ENCODE peak calls at places on chromosome 3, in seven cellular contexts. One of them, this sample, is unnamed.

GRCh38 chr3:101690972-101691371 is 4.5 kb upstream of the RPL24 start:
- DNase-seq in CD8-positive, alpha-beta memory T cell: no peak
- DNase-seq in fibroblast of lung: no peak
- DNase-seq in thoracic aorta: no peak
- DNase-seq in naive thymus-derived CD4-positive, alpha-beta T cell: no peak
- DNase-seq in CD8-positive, alpha-beta T cell: no peak
- DNase-seq in psoas muscle: no peak
- DNase-seq in this sample: no peak

GRCh38 chr3:107753494-107753893 is 230.7 kb downstream of the BBX start:
- DNase-seq in psoas muscle: no peak
- DNase-seq in CD8-positive, alpha-beta T cell: no peak
- DNase-seq in thoracic aorta: no peak
- DNase-seq in CD8-positive, alpha-beta memory T cell: no peak
- DNase-seq in naive thymus-derived CD4-positive, alpha-beta T cell: no peak
- DNase-seq in fibroblast of lung: peak; percentile 29
- DNase-seq in this sample: peak; percentile 23

GRCh38 chr3:69460034-69460433 is 74.1 kb upstream of the FRMD4B start:
- DNase-seq in CD8-positive, alpha-beta memory T cell: no peak
- DNase-seq in thoracic aorta: no peak
- DNase-seq in fibroblast of lung: no peak
- DNase-seq in psoas muscle: no peak
- DNase-seq in CD8-positive, alpha-beta T cell: no peak
- DNase-seq in naive thymus-derived CD4-positive, alpha-beta T cell: no peak
- DNase-seq in this sample: no peak

GRCh38 chr3:125207507-125207906 is 5.0 kb downstream of the SLC12A8 start:
- DNase-seq in thoracic aorta: no peak
- DNase-seq in psoas muscle: no peak
- DNase-seq in naive thymus-derived CD4-positive, alpha-beta T cell: no peak
- DNase-seq in CD8-positive, alpha-beta T cell: no peak
- DNase-seq in fibroblast of lung: no peak
- DNase-seq in CD8-positive, alpha-beta memory T cell: no peak
- DNase-seq in this sample: peak; percentile 49

GRCh38 chr3:45644063-45644462 is 45.1 kb upstream of the SACM1L start:
- DNase-seq in fibroblast of lung: peak; percentile 87
- DNase-seq in thoracic aorta: no peak
- DNase-seq in naive thymus-derived CD4-positive, alpha-beta T cell: no peak
- DNase-seq in CD8-positive, alpha-beta memory T cell: no peak
- DNase-seq in psoas muscle: no peak
- DNase-seq in CD8-positive, alpha-beta T cell: no peak
- DNase-seq in this sample: no peak

GRCh38 chr3:133799794-133800585 is 5.6 kb upstream of the SRPRB start:
- DNase-seq in CD8-positive, alpha-beta memory T cell: no peak
- DNase-seq in psoas muscle: no peak
- DNase-seq in CD8-positive, alpha-beta T cell: no peak
- DNase-seq in naive thymus-derived CD4-positive, alpha-beta T cell: no peak
- DNase-seq in fibroblast of lung: no peak
- DNase-seq in thoracic aorta: no peak
- DNase-seq in this sample: no peak

GRCh38 chr3:33911525-33912322 is 113.3 kb downstream of the PDCD6IP start:
- DNase-seq in naive thymus-derived CD4-positive, alpha-beta T cell: no peak
- DNase-seq in fibroblast of lung: peak; percentile 12
- DNase-seq in thoracic aorta: no peak
- DNase-seq in CD8-positive, alpha-beta T cell: no peak
- DNase-seq in CD8-positive, alpha-beta memory T cell: no peak
- DNase-seq in psoas muscle: no peak
- DNase-seq in this sample: no peak

GRCh38 chr3:37907906-37908305 is 46.2 kb downstream of the CTDSPL start:
- DNase-seq in CD8-positive, alpha-beta T cell: no peak
- DNase-seq in naive thymus-derived CD4-positive, alpha-beta T cell: no peak
- DNase-seq in fibroblast of lung: no peak
- DNase-seq in psoas muscle: no peak
- DNase-seq in thoracic aorta: no peak
- DNase-seq in CD8-positive, alpha-beta memory T cell: no peak
- DNase-seq in this sample: no peak

GRCh38 chr3:183497313-183497712 is 58.2 kb downstream of the KLHL6 start:
- DNase-seq in fibroblast of lung: no peak
- DNase-seq in thoracic aorta: no peak
- DNase-seq in naive thymus-derived CD4-positive, alpha-beta T cell: no peak
- DNase-seq in CD8-positive, alpha-beta memory T cell: no peak
- DNase-seq in psoas muscle: no peak
- DNase-seq in CD8-positive, alpha-beta T cell: no peak
- DNase-seq in this sample: no peak

GRCh38 chr3:4533489-4534443 is 40.6 kb downstream of the ITPR1 start:
- DNase-seq in CD8-positive, alpha-beta memory T cell: no peak
- DNase-seq in CD8-positive, alpha-beta T cell: no peak
- DNase-seq in naive thymus-derived CD4-positive, alpha-beta T cell: no peak
- DNase-seq in fibroblast of lung: peak; percentile 31
- DNase-seq in thoracic aorta: peak; percentile 22
- DNase-seq in psoas muscle: no peak
- DNase-seq in this sample: no peak

GRCh38 chr3:10676905-10677304 is 139.1 kb upstream of the SLC6A11 start:
- DNase-seq in CD8-positive, alpha-beta memory T cell: no peak
- DNase-seq in psoas muscle: no peak
- DNase-seq in CD8-positive, alpha-beta T cell: no peak
- DNase-seq in fibroblast of lung: no peak
- DNase-seq in naive thymus-derived CD4-positive, alpha-beta T cell: no peak
- DNase-seq in thoracic aorta: no peak
- DNase-seq in this sample: no peak

GRCh38 chr3:32480596-32480995 is 22.1 kb downstream of the CMTM6 start:
- DNase-seq in thoracic aorta: no peak
- DNase-seq in naive thymus-derived CD4-positive, alpha-beta T cell: no peak
- DNase-seq in CD8-positive, alpha-beta T cell: no peak
- DNase-seq in psoas muscle: no peak
- DNase-seq in CD8-positive, alpha-beta memory T cell: no peak
- DNase-seq in fibroblast of lung: peak; percentile 61
- DNase-seq in this sample: no peak

GRCh38 chr3:37221407-37221806 is 47.0 kb upstream of the LRRFIP2 start:
- DNase-seq in thoracic aorta: no peak
- DNase-seq in CD8-positive, alpha-beta memory T cell: no peak
- DNase-seq in psoas muscle: no peak
- DNase-seq in CD8-positive, alpha-beta T cell: no peak
- DNase-seq in fibroblast of lung: peak; percentile 51
- DNase-seq in naive thymus-derived CD4-positive, alpha-beta T cell: no peak
- DNase-seq in this sample: no peak

GRCh38 chr3:132448211-132448961 is 31.1 kb downstream of the DNAJC13 start:
- DNase-seq in CD8-positive, alpha-beta memory T cell: no peak
- DNase-seq in CD8-positive, alpha-beta T cell: no peak
- DNase-seq in psoas muscle: no peak
- DNase-seq in fibroblast of lung: peak; percentile 77
- DNase-seq in thoracic aorta: peak; percentile 34
- DNase-seq in naive thymus-derived CD4-positive, alpha-beta T cell: no peak
- DNase-seq in this sample: no peak

GRCh38 chr3:99783009-99783573 is 34.6 kb upstream of the CMSS1 start:
- DNase-seq in thoracic aorta: no peak
- DNase-seq in CD8-positive, alpha-beta memory T cell: no peak
- DNase-seq in fibroblast of lung: peak; percentile 94
- DNase-seq in CD8-positive, alpha-beta T cell: no peak
- DNase-seq in psoas muscle: no peak
- DNase-seq in naive thymus-derived CD4-positive, alpha-beta T cell: no peak
- DNase-seq in this sample: no peak

GRCh38 chr3:181103605-181104004 is 114.1 kb upstream of the DNAJC19 start:
- DNase-seq in fibroblast of lung: peak; percentile 0
- DNase-seq in psoas muscle: no peak
- DNase-seq in CD8-positive, alpha-beta T cell: no peak
- DNase-seq in naive thymus-derived CD4-positive, alpha-beta T cell: no peak
- DNase-seq in CD8-positive, alpha-beta memory T cell: no peak
- DNase-seq in thoracic aorta: no peak
- DNase-seq in this sample: no peak

GRCh38 chr3:149848238-149848637 is 35.2 kb downstream of the RNF13 start:
- DNase-seq in thoracic aorta: no peak
- DNase-seq in CD8-positive, alpha-beta T cell: no peak
- DNase-seq in psoas muscle: no peak
- DNase-seq in naive thymus-derived CD4-positive, alpha-beta T cell: no peak
- DNase-seq in fibroblast of lung: no peak
- DNase-seq in CD8-positive, alpha-beta memory T cell: no peak
- DNase-seq in this sample: no peak

GRCh38 chr3:38165722-38166387 is 518 bp downstream of the OXSR1 start:
- DNase-seq in fibroblast of lung: no peak
- DNase-seq in psoas muscle: no peak
- DNase-seq in CD8-positive, alpha-beta T cell: no peak
- DNase-seq in naive thymus-derived CD4-positive, alpha-beta T cell: no peak
- DNase-seq in thoracic aorta: no peak
- DNase-seq in CD8-positive, alpha-beta memory T cell: no peak
- DNase-seq in this sample: no peak

GRCh38 chr3:184347321-184348056 is 10.1 kb downstream of the FAM131A start:
- DNase-seq in CD8-positive, alpha-beta T cell: no peak
- DNase-seq in psoas muscle: no peak
- DNase-seq in CD8-positive, alpha-beta memory T cell: no peak
- DNase-seq in fibroblast of lung: peak; percentile 54
- DNase-seq in thoracic aorta: no peak
- DNase-seq in naive thymus-derived CD4-positive, alpha-beta T cell: no peak
- DNase-seq in this sample: no peak

GRCh38 chr3:32643354-32643753 is 41.6 kb upstream of the CNOT10 start:
- DNase-seq in naive thymus-derived CD4-positive, alpha-beta T cell: no peak
- DNase-seq in CD8-positive, alpha-beta memory T cell: no peak
- DNase-seq in CD8-positive, alpha-beta T cell: no peak
- DNase-seq in fibroblast of lung: no peak
- DNase-seq in psoas muscle: no peak
- DNase-seq in thoracic aorta: no peak
- DNase-seq in this sample: no peak

GRCh38 chr3:185929192-185930151 is 8.3 kb downstream of the TRA2B start:
- DNase-seq in fibroblast of lung: no peak
- DNase-seq in thoracic aorta: no peak
- DNase-seq in CD8-positive, alpha-beta T cell: no peak
- DNase-seq in naive thymus-derived CD4-positive, alpha-beta T cell: no peak
- DNase-seq in psoas muscle: no peak
- DNase-seq in CD8-positive, alpha-beta memory T cell: no peak
- DNase-seq in this sample: no peak

GRCh38 chr3:46660003-46660402 is 33.5 kb downstream of the ALS2CL start:
- DNase-seq in psoas muscle: no peak
- DNase-seq in CD8-positive, alpha-beta memory T cell: no peak
- DNase-seq in CD8-positive, alpha-beta T cell: no peak
- DNase-seq in naive thymus-derived CD4-positive, alpha-beta T cell: no peak
- DNase-seq in thoracic aorta: no peak
- DNase-seq in fibroblast of lung: no peak
- DNase-seq in this sample: no peak

GRCh38 chr3:113250566-113250965 is 39.2 kb downstream of the BOC start:
- DNase-seq in fibroblast of lung: no peak
- DNase-seq in naive thymus-derived CD4-positive, alpha-beta T cell: no peak
- DNase-seq in CD8-positive, alpha-beta T cell: no peak
- DNase-seq in thoracic aorta: no peak
- DNase-seq in CD8-positive, alpha-beta memory T cell: no peak
- DNase-seq in psoas muscle: no peak
- DNase-seq in this sample: no peak

GRCh38 chr3:148879256-148879655 is 14.2 kb downstream of the CPA3 start:
- DNase-seq in fibroblast of lung: no peak
- DNase-seq in thoracic aorta: no peak
- DNase-seq in CD8-positive, alpha-beta memory T cell: no peak
- DNase-seq in naive thymus-derived CD4-positive, alpha-beta T cell: no peak
- DNase-seq in psoas muscle: no peak
- DNase-seq in CD8-positive, alpha-beta T cell: no peak
- DNase-seq in this sample: no peak

GRCh38 chr3:160869825-160870224 is 113.8 kb downstream of the PPM1L start:
- DNase-seq in CD8-positive, alpha-beta memory T cell: no peak
- DNase-seq in naive thymus-derived CD4-positive, alpha-beta T cell: no peak
- DNase-seq in fibroblast of lung: no peak
- DNase-seq in CD8-positive, alpha-beta T cell: no peak
- DNase-seq in thoracic aorta: no peak
- DNase-seq in psoas muscle: peak; percentile 75
- DNase-seq in this sample: no peak

GRCh38 chr3:194404365-194405140 is 5.5 kb upstream of the GP5 start:
- DNase-seq in thoracic aorta: no peak
- DNase-seq in CD8-positive, alpha-beta T cell: no peak
- DNase-seq in psoas muscle: no peak
- DNase-seq in CD8-positive, alpha-beta memory T cell: peak; percentile 62
- DNase-seq in naive thymus-derived CD4-positive, alpha-beta T cell: no peak
- DNase-seq in fibroblast of lung: peak; percentile 67
- DNase-seq in this sample: no peak

GRCh38 chr3:157447026-157447694 is 10.5 kb downstream of the PTX3 start:
- DNase-seq in fibroblast of lung: peak; percentile 81
- DNase-seq in CD8-positive, alpha-beta T cell: no peak
- DNase-seq in CD8-positive, alpha-beta memory T cell: no peak
- DNase-seq in naive thymus-derived CD4-positive, alpha-beta T cell: no peak
- DNase-seq in psoas muscle: no peak
- DNase-seq in thoracic aorta: no peak
- DNase-seq in this sample: no peak

GRCh38 chr3:129353589-129353941 is 74.9 kb downstream of the EFCAB12 start:
- DNase-seq in thoracic aorta: no peak
- DNase-seq in psoas muscle: no peak
- DNase-seq in CD8-positive, alpha-beta memory T cell: no peak
- DNase-seq in fibroblast of lung: no peak
- DNase-seq in naive thymus-derived CD4-positive, alpha-beta T cell: no peak
- DNase-seq in CD8-positive, alpha-beta T cell: no peak
- DNase-seq in this sample: no peak

GRCh38 chr3:151538706-151539403 is 78.0 kb upstream of the IGSF10 start:
- DNase-seq in fibroblast of lung: peak; percentile 64
- DNase-seq in naive thymus-derived CD4-positive, alpha-beta T cell: no peak
- DNase-seq in CD8-positive, alpha-beta T cell: no peak
- DNase-seq in thoracic aorta: no peak
- DNase-seq in CD8-positive, alpha-beta memory T cell: no peak
- DNase-seq in psoas muscle: no peak
- DNase-seq in this sample: peak; percentile 4

DNA sequence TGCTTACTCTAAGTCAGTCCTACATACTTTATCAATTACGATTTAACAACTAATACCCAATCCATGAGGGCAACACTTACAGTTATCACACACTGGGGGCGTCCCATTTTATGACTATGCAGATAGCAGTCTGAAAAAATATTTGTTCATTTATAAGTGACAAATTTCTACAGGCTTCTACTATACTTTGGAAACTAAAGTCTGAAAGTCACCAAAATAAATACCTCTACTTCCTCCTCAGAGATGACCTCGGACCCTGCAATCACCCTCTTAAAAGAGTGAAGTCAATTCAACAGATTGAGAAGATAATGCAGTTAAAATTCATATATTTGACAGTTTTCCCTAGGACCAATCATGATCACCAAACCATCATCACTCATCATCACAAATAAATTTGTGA is 76.6 kb downstream of the GSK3B start:
- DNase-seq in thoracic aorta: no peak
- DNase-seq in CD8-positive, alpha-beta memory T cell: no peak
- DNase-seq in CD8-positive, alpha-beta T cell: no peak
- DNase-seq in psoas muscle: no peak
- DNase-seq in naive thymus-derived CD4-positive, alpha-beta T cell: no peak
- DNase-seq in fibroblast of lung: no peak
- DNase-seq in this sample: no peak
- H3K27ac ChIP-seq in thoracic aorta: no peak overlapping the region
- H3K27ac ChIP-seq in CD8-positive, alpha-beta memory T cell: no peak overlapping the region
- H3K27ac ChIP-seq in CD8-positive, alpha-beta T cell: no peak overlapping the region
- H3K27ac ChIP-seq in psoas muscle: no peak overlapping the region
- H3K27ac ChIP-seq in naive thymus-derived CD4-positive, alpha-beta T cell: no peak overlapping the region
- H3K27ac ChIP-seq in fibroblast of lung: no peak overlapping the region
- H3K27ac ChIP-seq in this sample: no peak overlapping the region

GRCh38 chr3:43769097-43769470 is 78.3 kb downstream of the ABHD5 start:
- DNase-seq in thoracic aorta: no peak
- DNase-seq in CD8-positive, alpha-beta memory T cell: no peak
- DNase-seq in CD8-positive, alpha-beta T cell: no peak
- DNase-seq in psoas muscle: no peak
- DNase-seq in fibroblast of lung: no peak
- DNase-seq in naive thymus-derived CD4-positive, alpha-beta T cell: no peak
- DNase-seq in this sample: no peak
- H3K27ac ChIP-seq in thoracic aorta: peak overlapping the region; percentile 90
- H3K27ac ChIP-seq in CD8-positive, alpha-beta memory T cell: no peak overlapping the region
- H3K27ac ChIP-seq in CD8-positive, alpha-beta T cell: no peak overlapping the region
- H3K27ac ChIP-seq in psoas muscle: no peak overlapping the region
- H3K27ac ChIP-seq in fibroblast of lung: peak overlapping the region; percentile 37
- H3K27ac ChIP-seq in naive thymus-derived CD4-positive, alpha-beta T cell: no peak overlapping the region
- H3K27ac ChIP-seq in this sample: no peak overlapping the region

GRCh38 chr3:169348981-169349942 is 314.2 kb downstream of the MECOM start:
- DNase-seq in naive thymus-derived CD4-positive, alpha-beta T cell: no peak
- DNase-seq in fibroblast of lung: peak; percentile 9
- DNase-seq in thoracic aorta: no peak
- DNase-seq in CD8-positive, alpha-beta memory T cell: no peak
- DNase-seq in psoas muscle: no peak
- DNase-seq in CD8-positive, alpha-beta T cell: no peak
- DNase-seq in this sample: no peak
- H3K27ac ChIP-seq in naive thymus-derived CD4-positive, alpha-beta T cell: no peak overlapping the region
- H3K27ac ChIP-seq in fibroblast of lung: no peak overlapping the region
- H3K27ac ChIP-seq in thoracic aorta: no peak overlapping the region
- H3K27ac ChIP-seq in CD8-positive, alpha-beta memory T cell: no peak overlapping the region
- H3K27ac ChIP-seq in psoas muscle: no peak overlapping the region
- H3K27ac ChIP-seq in CD8-positive, alpha-beta T cell: no peak overlapping the region
- H3K27ac ChIP-seq in this sample: no peak overlapping the region

GRCh38 chr3:31370681-31371080 is 162.0 kb upstream of the STT3B start:
- DNase-seq in psoas muscle: no peak
- DNase-seq in CD8-positive, alpha-beta T cell: no peak
- DNase-seq in CD8-positive, alpha-beta memory T cell: no peak
- DNase-seq in fibroblast of lung: no peak
- DNase-seq in naive thymus-derived CD4-positive, alpha-beta T cell: no peak
- DNase-seq in thoracic aorta: no peak
- DNase-seq in this sample: no peak
- H3K27ac ChIP-seq in psoas muscle: no peak overlapping the region
- H3K27ac ChIP-seq in CD8-positive, alpha-beta T cell: no peak overlapping the region
- H3K27ac ChIP-seq in CD8-positive, alpha-beta memory T cell: no peak overlapping the region
- H3K27ac ChIP-seq in fibroblast of lung: no peak overlapping the region
- H3K27ac ChIP-seq in naive thymus-derived CD4-positive, alpha-beta T cell: no peak overlapping the region
- H3K27ac ChIP-seq in thoracic aorta: no peak overlapping the region
- H3K27ac ChIP-seq in this sample: no peak overlapping the region